ENCODE peak calls at places on chromosomes 7 and 10, in six cellular contexts. X is IMR-90, P is prostate gland, G is small intestine, Q is Peyer's patch, N is A549. H is an unnamed sample.

GRCh38 chr7:12683678-12684077 is 3.8 kb upstream of the ARL4A start:
- DNase-seq in X (peak; percentile 33), P (no peak), N (peak; percentile 38), Q (no peak), G (peak; percentile 32), H (no peak)

GRCh38 chr10:47287805-47288204 is 12.2 kb upstream of the GDF10 start:
- DNase-seq in P (no peak), N (no peak), X (no peak), Q (no peak), G (no peak), H (no peak)

GRCh38 chr10:77428776-77429395 is 208.7 kb downstream of the KCNMA1 start:
- DNase-seq in N (peak; percentile 48), Q (no peak), G (peak; percentile 22), X (peak; percentile 82), P (no peak), H (no peak)

GRCh38 chr10:21810582-21811244 is 192.8 kb downstream of the DNAJC1 start:
- DNase-seq in G (no peak), N (no peak), Q (no peak), P (no peak), X (peak; percentile 2), H (no peak)

GRCh38 chr10:19017491-19017890 is 31.1 kb upstream of the MALRD1 start:
- DNase-seq in N (no peak), G (no peak), Q (no peak), X (no peak), P (no peak), H (no peak)

GRCh38 chr7:93921607-93922446 is at the start of gene GNG11:
- DNase-seq in G (peak; percentile 7), P (peak; percentile 55), Q (peak; percentile 59), N (peak; percentile 38), X (peak; percentile 66), H (peak; percentile 37)

GRCh38 chr10:22618081-22618785 is 96.1 kb downstream of the PIP4K2A start:
- DNase-seq in Q (no peak), X (peak; percentile 69), N (no peak), P (no peak), G (no peak), H (no peak)

GRCh38 chr7:5629941-5630340 is 151.5 kb downstream of the RNF216 start:
- DNase-seq in Q (no peak), P (no peak), X (peak; percentile 74), G (no peak), N (no peak), H (peak; percentile 62)

GRCh38 chr7:77548222-77548621 is 11.1 kb downstream of the PTPN12 start:
- DNase-seq in P (no peak), G (no peak), N (no peak), Q (no peak), X (no peak), H (no peak)

GRCh38 chr7:98178321-98178720 is 32.9 kb upstream of the BHLHA15 start:
- DNase-seq in N (no peak), X (no peak), Q (no peak), G (no peak), P (peak; percentile 97), H (no peak)

GRCh38 chr10:15515207-15515606 is 144.1 kb upstream of the FAM171A1 start:
- DNase-seq in X (no peak), N (no peak), G (no peak), Q (no peak), P (peak; percentile 86), H (no peak)

GRCh38 chr7:153447021-153447420 is 605.2 kb upstream of the DPP6 start:
- DNase-seq in Q (no peak), X (no peak), N (no peak), P (no peak), G (no peak), H (no peak)

GRCh38 chr7:141674201-141674671 is 27.7 kb downstream of the DENND11 start:
- DNase-seq in Q (no peak), X (no peak), P (no peak), G (no peak), N (no peak), H (no peak)

GRCh38 chr10:8050561-8051108 is 3.9 kb upstream of the GATA3 start:
- DNase-seq in X (peak; percentile 18), G (peak; percentile 75), Q (peak; percentile 72), N (peak; percentile 28), P (no peak), H (no peak)

GRCh38 chr10:100878291-100878910 is 34.4 kb upstream of the SLF2 start:
- DNase-seq in N (peak; percentile 92), G (peak; percentile 67), X (peak; percentile 77), Q (peak; percentile 60), P (peak; percentile 44), H (no peak)

GRCh38 chr10:59907537-59907917 is 1.2 kb upstream of the CCDC6 start:
- DNase-seq in X (no peak), P (no peak), N (no peak), G (peak; percentile 73), Q (no peak), H (no peak)

GRCh38 chr10:3503299-3503698 is 281.7 kb downstream of the KLF6 start:
- DNase-seq in Q (no peak), P (no peak), N (no peak), X (no peak), G (no peak), H (no peak)

GRCh38 chr10:42490368-42490767 is 148.0 kb downstream of the ZNF33B start:
- DNase-seq in X (no peak), G (no peak), P (no peak), Q (no peak), N (no peak), H (no peak)

GRCh38 chr7:151124205-151124880 is 38.1 kb downstream of the AGAP3 start:
- DNase-seq in X (no peak), G (no peak), Q (no peak), N (no peak), P (no peak), H (no peak)

GRCh38 chr7:55211721-55212120 is 153.4 kb upstream of the LANCL2 start:
- DNase-seq in X (no peak), P (no peak), Q (no peak), N (no peak), G (no peak), H (no peak)

GRCh38 chr7:67636363-67637355 is 640.0 kb downstream of the TYW1 start:
- DNase-seq in N (no peak), P (no peak), X (no peak), Q (no peak), G (no peak), H (no peak)

GRCh38 chr10:12703141-12703540 is 298.4 kb downstream of the CCDC3 start:
- DNase-seq in Q (no peak), G (no peak), N (no peak), P (no peak), X (no peak), H (no peak)

DNA sequence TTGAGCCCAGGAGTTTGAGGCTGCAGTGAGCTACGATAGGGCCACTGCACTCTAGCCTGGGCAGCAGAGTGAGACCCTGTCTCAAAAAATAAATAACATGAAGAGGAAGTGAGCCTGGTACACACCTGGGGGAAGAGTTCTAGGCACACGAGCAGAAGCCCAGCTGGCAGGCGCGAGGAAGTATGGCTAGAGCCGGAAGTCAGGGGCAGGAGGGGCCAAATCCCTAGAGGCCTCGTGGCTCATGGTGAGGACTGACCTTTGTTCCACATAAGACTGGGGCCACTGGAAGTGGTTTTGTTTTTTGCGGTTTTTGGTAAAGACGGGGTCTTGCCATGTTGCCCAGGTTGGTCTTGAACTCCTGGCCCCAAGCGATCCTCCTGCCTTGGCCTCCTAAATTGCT is 117.6 kb downstream of the HIP1 start:
- DNase-seq in P (no peak), Q (no peak), G (no peak), N (no peak), X (no peak), H (no peak)
- H3K4me1 ChIP-seq in P (no peaks in the 10 kb centered on the region), Q (no peaks in the 10 kb centered on the region), G (no peaks in the 10 kb centered on the region), N (no peaks in the 10 kb centered on the region), X (peaks cover 5% of the 10 kb centered on the region), H (peaks cover 19% of the 10 kb centered on the region)

DNA sequence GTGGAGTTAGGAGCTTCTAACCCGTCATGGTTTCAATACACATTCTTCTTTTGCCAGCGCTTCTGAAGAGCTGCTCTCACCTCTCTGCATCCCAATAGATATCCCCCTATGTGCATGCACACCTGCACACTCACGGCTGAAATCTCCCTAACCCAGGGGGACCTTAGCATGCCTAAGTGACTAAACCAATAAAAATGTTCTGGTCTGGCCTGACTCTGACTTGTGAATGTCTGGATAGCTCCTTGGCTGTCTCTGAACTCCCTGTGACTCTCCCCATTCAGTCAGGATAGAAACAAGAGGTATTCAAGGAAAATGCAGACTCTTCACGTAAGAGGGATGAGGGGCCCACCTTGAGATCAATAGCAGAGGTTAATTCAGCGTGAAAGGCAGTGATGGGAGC is 22.4 kb downstream of the PRSS2 start:
- DNase-seq in P (no peak), N (no peak), X (no peak), Q (no peak), G (no peak), H (no peak)
- H3K27ac ChIP-seq in P (no peak overlapping the region), N (no peak overlapping the region), X (no peak overlapping the region), Q (no peak overlapping the region), G (no peak overlapping the region), H (no peak overlapping the region)

GRCh38 chr10:85513450-85513849 is 853.1 kb downstream of the GRID1 start:
- DNase-seq in N (no peak), Q (no peak), G (no peak), X (no peak), P (no peak), H (no peak)

GRCh38 chr10:85515316-85515715 is 851.3 kb downstream of the GRID1 start:
- DNase-seq in Q (no peak), X (no peak), G (no peak), P (no peak), N (no peak), H (no peak)

GRCh38 chr10:85508159-85508558 is 858.4 kb downstream of the GRID1 start:
- DNase-seq in P (no peak), Q (no peak), N (no peak), G (no peak), X (no peak), H (no peak)

DNA sequence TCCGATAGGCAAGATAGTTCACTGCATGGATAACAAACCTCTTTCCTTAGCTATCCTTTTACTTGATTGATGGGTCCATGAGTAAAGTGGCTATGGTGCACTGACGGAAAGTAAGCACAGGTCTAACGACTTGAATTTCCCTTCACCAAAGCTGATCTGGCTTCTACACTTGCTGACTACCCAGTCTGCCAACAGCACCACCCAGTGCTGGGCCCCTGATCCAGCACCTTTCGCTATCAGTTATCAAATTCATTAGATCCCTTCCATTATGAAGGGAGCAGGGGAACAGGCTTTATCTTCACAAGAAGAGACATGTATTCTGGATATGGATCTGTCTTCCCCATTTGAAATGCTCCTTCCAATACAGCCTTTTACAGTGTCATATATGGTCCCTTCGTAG is 855.9 kb downstream of the GRID1 start:
- DNase-seq in N (no peak), Q (no peak), P (no peak), G (no peak), X (no peak), H (no peak)
- H3K4me1 ChIP-seq in N (no peaks in the 10 kb centered on the region), Q (no peaks in the 10 kb centered on the region), P (no peaks in the 10 kb centered on the region), G (no peaks in the 10 kb centered on the region), X (no peaks in the 10 kb centered on the region), H (no peaks in the 10 kb centered on the region)

DNA sequence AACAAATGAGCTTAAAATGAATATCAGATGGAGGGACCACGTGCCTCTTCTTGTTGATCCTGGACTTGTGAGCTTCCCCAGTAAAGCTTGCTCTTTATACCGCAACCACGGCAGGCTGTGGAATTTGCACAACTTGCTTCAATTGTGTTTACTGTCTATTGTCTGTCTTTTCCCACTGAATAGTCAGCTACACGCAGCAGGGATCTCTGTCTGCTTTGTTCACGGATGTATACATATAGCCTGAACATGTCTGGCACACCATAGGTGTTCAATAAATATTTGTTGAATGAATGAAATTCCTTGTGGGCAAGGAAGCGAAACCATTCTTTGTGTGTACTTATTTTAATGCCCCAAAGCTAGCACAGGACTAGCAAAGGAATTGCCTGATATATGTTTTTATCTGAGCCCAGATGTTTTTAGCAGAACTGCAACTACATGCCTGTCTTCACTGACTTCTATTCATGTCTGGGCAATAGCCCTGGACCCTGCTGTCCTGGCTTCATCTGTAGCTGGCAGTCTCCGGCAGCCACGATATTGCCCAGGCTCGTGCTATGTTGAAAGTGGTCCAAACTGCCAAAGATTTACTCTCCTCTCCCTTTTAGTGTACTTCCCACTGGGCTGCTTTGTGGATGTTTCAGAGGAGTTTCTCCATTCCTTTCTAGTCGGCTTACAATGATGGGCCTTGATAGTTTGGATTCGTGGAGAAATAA is 29.9 kb upstream of the IFRD1 start:
- DNase-seq in P (peak; percentile 68), G (no peak), Q (no peak), N (no peak), X (peak; percentile 6), H (no peak)
- H3K27ac ChIP-seq in P (peak overlapping the region; percentile 40), G (no peak overlapping the region), Q (no peak overlapping the region), N (peak overlapping the region; percentile 73), X (peak overlapping the region; percentile 30), H (no peak overlapping the region)

H was measured in CD8-positive, alpha-beta memory T cell.